ENCODE peak calls at places on chromosomes 7 and 10, in seven cellular contexts. M is activated CD4-positive, alpha-beta T cell treated with anti-CD3 and anti-CD28 coated beads for 1 hour; X is amniotic stem cell; I is upper lobe of right lung; B is anterior cingulate cortex; S is nucleus accumbens; C is substantia nigra. Z is an unnamed sample.

GRCh38 chr7:116780966-116781365 is 81.4 kb upstream of the CAPZA2 start:
- DNase-seq in M (no peak), X (no peak), I (no peak), B (no peak), S (no peak), C (no peak), Z (no peak)

GRCh38 chr10:49028639-49029038 is 86.7 kb downstream of the VSTM4 start:
- DNase-seq in M (no peak), X (no peak), I (no peak), B (no peak), S (no peak), C (no peak), Z (no peak)

GRCh38 chr7:157555308-157555707 is 218.5 kb downstream of the DNAJB6 start:
- DNase-seq in M (no peak), X (no peak), I (peak), B (no peak), S (no peak), C (no peak), Z (no peak)

GRCh38 chr7:132842478-132842877 is 239.4 kb downstream of the CHCHD3 start:
- DNase-seq in M (no peak), X (no peak), I (no peak), B (no peak), S (no peak), C (no peak), Z (no peak)

GRCh38 chr7:3754488-3755365 is 453.7 kb downstream of the SDK1 start:
- DNase-seq in M (no peak), X (no peak), I (no peak), B (peak), S (peak), C (peak), Z (peak)

GRCh38 chr10:98028168-98028770 is 2.2 kb downstream of the CRTAC1 start:
- DNase-seq in M (peak), X (no peak), I (peak), B (peak), S (peak), C (peak), Z (no peak)

GRCh38 chr7:97770845-97771244 is 39.0 kb downstream of the TAC1 start:
- DNase-seq in M (no peak), X (no peak), I (no peak), B (no peak), S (no peak), C (no peak), Z (no peak)

GRCh38 chr10:42734537-42734936 is 48.1 kb upstream of the BMS1 start:
- DNase-seq in M (no peak), X (no peak), I (no peak), B (no peak), S (no peak), C (no peak), Z (no peak)

GRCh38 chr7:44163591-44163990 is 22.5 kb upstream of the MYL7 start:
- DNase-seq in M (no peak), X (peak), I (no peak), B (no peak), S (no peak), C (no peak), Z (no peak)

GRCh38 chr7:113404245-113404644 is 285.9 kb upstream of the SMIM30 start:
- DNase-seq in M (no peak), X (no peak), I (no peak), B (no peak), S (no peak), C (no peak), Z (no peak)